ENCODE peak calls at places on chromosomes 7 and 10, in four cellular contexts. G, P, H and V are unnamed samples.

GRCh38 chr10:116722736-116723427 is 19.5 kb downstream of the HSPA12A start:
- DNase-seq in P (no peak), H (no peak), G (no peak), V (peak; percentile 84)

GRCh38 chr10:24046060-24046459 is 162.9 kb upstream of the KIAA1217 start:
- DNase-seq in H (no peak), G (no peak), P (no peak), V (no peak)

GRCh38 chr7:132546366-132547145 is 29.7 kb downstream of the PLXNA4 start:
- DNase-seq in P (no peak), G (no peak), H (no peak), V (no peak)

GRCh38 chr10:69043931-69044531 is 43.9 kb upstream of the SRGN start:
- DNase-seq in G (no peak), H (no peak), P (no peak), V (no peak)

GRCh38 chr10:71641449-71641848 is 78.1 kb downstream of the C10orf105 start:
- DNase-seq in G (no peak), H (no peak), P (no peak), V (no peak)

GRCh38 chr10:44417761-44418160 is 32.9 kb upstream of the CXCL12 start:
- DNase-seq in G (no peak), P (no peak), H (no peak), V (no peak)

GRCh38 chr7:47647213-47647985 is 65.5 kb upstream of the TNS3 start:
- DNase-seq in G (no peak), P (no peak), H (no peak), V (no peak)

GRCh38 chr7:139284252-139284896 is 53.3 kb downstream of the UBN2 start:
- DNase-seq in P (no peak), H (no peak), G (no peak), V (no peak)

GRCh38 chr7:519974-520458 is 370 bp upstream of the PDGFA start:
- DNase-seq in G (peak; percentile 70), H (no peak), P (peak; percentile 85), V (peak; percentile 83)

GRCh38 chr7:152959610-152960009 is 200.1 kb downstream of the ACTR3B start:
- DNase-seq in P (no peak), G (no peak), H (no peak), V (no peak)

GRCh38 chr7:148058092-148058491 is 532.5 kb upstream of the C7orf33 start:
- DNase-seq in H (no peak), P (no peak), G (no peak), V (peak; percentile 61)

GRCh38 chr10:15254808-15255655 is 86.5 kb upstream of the NMT2 start:
- DNase-seq in H (no peak), G (peak; percentile 46), P (no peak), V (no peak)

GRCh38 chr7:74480861-74481417 is 27.2 kb downstream of the GTF2IRD1 start:
- DNase-seq in G (no peak), P (no peak), H (no peak), V (no peak)

GRCh38 chr7:94243312-94243711 is 151.4 kb upstream of the COL1A2 start:
- DNase-seq in P (peak; percentile 52), H (no peak), G (no peak), V (no peak)

GRCh38 chr10:94076325-94076841 is 82.7 kb downstream of the PLCE1 start:
- DNase-seq in P (no peak), H (no peak), G (no peak), V (peak; percentile 19)

GRCh38 chr10:121240011-121240410 is 358.2 kb downstream of the FGFR2 start:
- DNase-seq in G (no peak), H (no peak), P (no peak), V (no peak)

GRCh38 chr10:11877506-11877905 is 54.4 kb downstream of the PROSER2 start:
- DNase-seq in P (no peak), G (no peak), H (no peak), V (no peak)

GRCh38 chr10:133608855-133609254 is 17.7 kb downstream of the FRG2B start:
- DNase-seq in P (no peak), G (no peak), H (no peak), V (peak; percentile 38)

GRCh38 chr10:71981024-71981867 is 17.1 kb downstream of the CHST3 start:
- DNase-seq in G (no peak), P (no peak), H (peak; percentile 44), V (peak; percentile 47)

GRCh38 chr7:117132385-117133120 is 179.3 kb downstream of the ST7 start:
- DNase-seq in H (no peak), P (no peak), G (no peak), V (no peak)

GRCh38 chr7:117127585-117128168 is 174.4 kb downstream of the ST7 start:
- DNase-seq in G (peak; percentile 34), H (peak; percentile 23), P (no peak), V (no peak)

GRCh38 chr7:117130262-117130661 is 177.0 kb downstream of the ST7 start:
- DNase-seq in H (no peak), P (no peak), G (no peak), V (no peak)

GRCh38 chr7:117126631-117127030 is 173.3 kb downstream of the ST7 start:
- DNase-seq in P (no peak), G (no peak), H (no peak), V (no peak)

DNA sequence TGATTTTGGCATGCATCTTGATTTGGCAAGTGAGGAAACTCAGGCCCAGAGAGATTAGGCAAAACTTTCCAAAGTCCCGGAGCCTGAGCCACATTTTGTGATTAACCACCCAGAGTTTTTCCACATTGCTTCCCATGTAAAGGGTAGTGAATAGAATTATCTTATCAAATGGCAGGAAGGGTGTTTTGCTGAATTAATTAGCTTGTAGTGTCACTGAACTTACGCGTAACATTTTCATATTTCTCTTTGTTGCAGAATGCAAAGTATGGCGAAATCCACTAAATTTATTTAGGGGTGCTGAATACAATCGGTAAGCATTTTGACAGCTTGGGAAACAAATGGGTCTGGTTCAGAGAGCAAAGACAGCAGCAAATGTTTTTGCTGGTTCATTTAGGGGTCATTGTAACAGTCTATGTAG is 176.2 kb downstream of the ST7 start:
- DNase-seq in H (no peak), G (no peak), P (no peak), V (no peak)
- TF ChIP-seq NRF1 in H (no peak), G (no peak), P (no peak), V (no peak)

GRCh38 chr7:36723951-36724664 is at the start of gene AOAH:
- DNase-seq in H (no peak), P (no peak), G (no peak), V (no peak)
- TF ChIP-seq TAF1 in H (no peak), P (no peak), G (no peak), V (no peak)

DNA sequence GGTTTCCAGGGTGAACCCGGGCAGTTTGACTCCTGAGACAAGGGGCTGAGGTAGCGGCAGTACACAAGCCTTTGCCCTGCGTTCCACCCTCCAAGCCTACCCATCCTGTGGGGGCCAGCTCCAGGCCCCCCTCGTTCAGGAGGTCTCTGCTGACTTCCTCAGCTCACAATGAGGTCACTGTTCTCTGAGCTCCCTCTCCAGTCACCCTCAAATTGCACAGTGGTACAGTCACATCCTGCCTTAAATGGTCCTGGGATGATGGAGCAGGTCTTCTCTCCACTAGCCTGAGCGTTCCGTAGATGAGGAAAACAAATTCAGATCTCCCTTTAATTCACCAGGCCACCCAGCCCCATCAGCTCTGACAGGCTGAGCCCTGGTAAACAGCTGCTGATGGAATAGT is 90.2 kb downstream of the SH3PXD2A start:
- DNase-seq in G (no peak), H (no peak), P (no peak), V (no peak)
- TF ChIP-seq NRF1 in G (no peak), H (no peak), P (no peak), V (no peak)

GRCh38 chr7:108094933-108095710 is 35.0 kb downstream of the LAMB4 start:
- DNase-seq in H (no peak), G (no peak), P (no peak), V (peak; percentile 31)

GRCh38 chr7:108094375-108094774 is 35.8 kb downstream of the LAMB4 start:
- DNase-seq in G (no peak), H (no peak), P (no peak), V (no peak)

GRCh38 chr7:108096996-108097395 is 33.2 kb downstream of the LAMB4 start:
- DNase-seq in P (no peak), G (no peak), H (no peak), V (no peak)

GRCh38 chr7:108099650-108100049 is 30.5 kb downstream of the LAMB4 start:
- DNase-seq in G (no peak), P (no peak), H (no peak), V (no peak)

GRCh38 chr7:108097703-108098102 is 32.5 kb downstream of the LAMB4 start:
- DNase-seq in G (peak; percentile 64), H (no peak), P (no peak), V (peak; percentile 59)
- TF ChIP-seq TAF1 in G (no peak), H (no peak), P (no peak), V (no peak)

GRCh38 chr7:113694149-113694548 is 224.7 kb downstream of the PPP1R3A start:
- DNase-seq in P (no peak), H (no peak), G (no peak), V (no peak)

DNA sequence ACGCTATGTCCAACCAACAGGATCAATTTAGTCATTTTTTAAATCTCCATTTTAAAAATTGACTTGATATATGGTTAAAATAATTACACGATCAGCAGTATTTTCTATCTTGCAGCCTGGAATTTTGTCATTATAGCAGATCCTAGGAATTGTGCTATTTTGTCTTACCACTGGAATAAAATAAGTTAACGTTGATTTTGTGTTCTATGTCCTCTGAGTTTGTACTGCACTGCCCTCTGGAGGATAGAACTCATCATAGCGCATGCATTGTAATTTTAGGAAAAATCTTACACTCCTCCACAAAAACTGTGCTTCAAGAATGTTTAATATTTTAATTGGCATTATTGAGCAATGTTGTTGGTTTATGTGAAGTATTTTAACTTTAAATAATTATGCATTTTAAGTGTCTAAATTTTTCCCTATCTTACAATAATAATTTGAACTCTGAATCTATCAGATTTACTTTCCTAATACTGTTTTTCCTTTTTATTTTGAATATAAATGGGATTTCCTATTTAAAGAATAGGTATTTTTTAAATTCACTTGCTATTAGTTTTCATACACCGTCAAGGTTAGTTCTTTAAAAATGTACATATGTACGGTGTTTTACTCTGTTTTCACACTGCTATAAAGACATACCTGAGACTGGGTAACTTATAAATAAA is 220.1 kb downstream of the PPP1R3A start:
- DNase-seq in P (no peak), H (no peak), G (peak; percentile 9), V (peak; percentile 17)
- TF ChIP-seq NRF1 in P (no peak), H (no peak), G (no peak), V (no peak)

GRCh38 chr7:28509256-28510021 is 97.1 kb downstream of the CREB5 start:
- DNase-seq in G (no peak), H (peak; percentile 45), P (no peak), V (no peak)
- TF ChIP-seq TAF1 in G (no peak), H (no peak), P (no peak), V (no peak)